ENCODE peak calls at places on chromosomes 7 and 10, in four cellular contexts. One of them, this sample, is unnamed.

GRCh38 chr10:103942866-103943265 is 24.1 kb upstream of the SLK start:
- DNase-seq in lower leg skin: no peak
- DNase-seq in left ventricle myocardium inferior: no peak
- DNase-seq in mammary epithelial cell: no peak
- DNase-seq in this sample: no peak

GRCh38 chr7:151775547-151776443 is 101.1 kb downstream of the PRKAG2 start:
- DNase-seq in lower leg skin: peak
- DNase-seq in left ventricle myocardium inferior: no peak
- DNase-seq in mammary epithelial cell: no peak
- DNase-seq in this sample: no peak

GRCh38 chr10:125153693-125154490 is 6.5 kb downstream of the CTBP2 start:
- DNase-seq in lower leg skin: no peak
- DNase-seq in left ventricle myocardium inferior: no peak
- DNase-seq in mammary epithelial cell: no peak
- DNase-seq in this sample: peak

GRCh38 chr7:151123485-151124204 is 37.4 kb downstream of the AGAP3 start:
- DNase-seq in lower leg skin: peak
- DNase-seq in left ventricle myocardium inferior: peak
- DNase-seq in mammary epithelial cell: peak
- DNase-seq in this sample: peak

GRCh38 chr7:102284399-102284798 is 2.3 kb upstream of the SH2B2 start:
- DNase-seq in lower leg skin: no peak
- DNase-seq in left ventricle myocardium inferior: no peak
- DNase-seq in mammary epithelial cell: no peak
- DNase-seq in this sample: no peak

GRCh38 chr7:140684066-140684950 is 11.6 kb downstream of the ADCK2 start:
- DNase-seq in lower leg skin: peak
- DNase-seq in left ventricle myocardium inferior: no peak
- DNase-seq in mammary epithelial cell: no peak
- DNase-seq in this sample: no peak

GRCh38 chr10:114995468-114995867 is 57.5 kb downstream of the TRUB1 start:
- DNase-seq in lower leg skin: no peak
- DNase-seq in left ventricle myocardium inferior: no peak
- DNase-seq in mammary epithelial cell: no peak
- DNase-seq in this sample: peak

GRCh38 chr10:120897343-120897742 is 46.2 kb downstream of the WDR11 start:
- DNase-seq in lower leg skin: no peak
- DNase-seq in left ventricle myocardium inferior: no peak
- DNase-seq in mammary epithelial cell: peak
- DNase-seq in this sample: no peak

GRCh38 chr7:40884226-40884625 is 749.4 kb downstream of the SUGCT start:
- DNase-seq in lower leg skin: no peak
- DNase-seq in left ventricle myocardium inferior: no peak
- DNase-seq in mammary epithelial cell: no peak
- DNase-seq in this sample: no peak

GRCh38 chr10:71989658-71990454 is 25.7 kb downstream of the CHST3 start:
- DNase-seq in lower leg skin: no peak
- DNase-seq in left ventricle myocardium inferior: no peak
- DNase-seq in mammary epithelial cell: no peak
- DNase-seq in this sample: no peak

GRCh38 chr10:29039659-29040309 is 249.1 kb upstream of the LYZL1 start:
- DNase-seq in lower leg skin: no peak
- DNase-seq in left ventricle myocardium inferior: no peak
- DNase-seq in mammary epithelial cell: peak
- DNase-seq in this sample: peak

GRCh38 chr10:130936844-130937243 is 374.7 kb downstream of the TCERG1L start:
- DNase-seq in lower leg skin: no peak
- DNase-seq in left ventricle myocardium inferior: no peak
- DNase-seq in mammary epithelial cell: no peak
- DNase-seq in this sample: no peak

GRCh38 chr7:81659697-81660395 is 110.0 kb downstream of the HGF start:
- DNase-seq in lower leg skin: no peak
- DNase-seq in left ventricle myocardium inferior: no peak
- DNase-seq in mammary epithelial cell: no peak
- DNase-seq in this sample: no peak

GRCh38 chr10:118204292-118204943 is 137.7 kb downstream of the FAM204A start:
- DNase-seq in lower leg skin: no peak
- DNase-seq in left ventricle myocardium inferior: no peak
- DNase-seq in mammary epithelial cell: no peak
- DNase-seq in this sample: no peak

GRCh38 chr7:159191236-159191635 is 46.6 kb upstream of the VIPR2 start:
- DNase-seq in lower leg skin: peak
- DNase-seq in left ventricle myocardium inferior: no peak
- DNase-seq in mammary epithelial cell: no peak
- DNase-seq in this sample: no peak

GRCh38 chr7:137771679-137772078 is 75.1 kb downstream of the DGKI start:
- DNase-seq in lower leg skin: no peak
- DNase-seq in left ventricle myocardium inferior: no peak
- DNase-seq in mammary epithelial cell: peak
- DNase-seq in this sample: peak

GRCh38 chr10:129501652-129502436 is 34.8 kb downstream of the MGMT start:
- DNase-seq in lower leg skin: no peak
- DNase-seq in left ventricle myocardium inferior: no peak
- DNase-seq in mammary epithelial cell: no peak
- DNase-seq in this sample: no peak

GRCh38 chr7:47557986-47558670 is 23.8 kb downstream of the TNS3 start:
- DNase-seq in lower leg skin: no peak
- DNase-seq in left ventricle myocardium inferior: no peak
- DNase-seq in mammary epithelial cell: peak
- DNase-seq in this sample: no peak

GRCh38 chr10:46306550-46307184 is 19.9 kb downstream of the ANTXRL start:
- DNase-seq in lower leg skin: peak
- DNase-seq in left ventricle myocardium inferior: no peak
- DNase-seq in mammary epithelial cell: no peak
- DNase-seq in this sample: no peak

GRCh38 chr7:7103343-7104313 is 78.7 kb upstream of the C1GALT1 start:
- DNase-seq in lower leg skin: no peak
- DNase-seq in left ventricle myocardium inferior: no peak
- DNase-seq in mammary epithelial cell: peak
- DNase-seq in this sample: peak

DNA sequence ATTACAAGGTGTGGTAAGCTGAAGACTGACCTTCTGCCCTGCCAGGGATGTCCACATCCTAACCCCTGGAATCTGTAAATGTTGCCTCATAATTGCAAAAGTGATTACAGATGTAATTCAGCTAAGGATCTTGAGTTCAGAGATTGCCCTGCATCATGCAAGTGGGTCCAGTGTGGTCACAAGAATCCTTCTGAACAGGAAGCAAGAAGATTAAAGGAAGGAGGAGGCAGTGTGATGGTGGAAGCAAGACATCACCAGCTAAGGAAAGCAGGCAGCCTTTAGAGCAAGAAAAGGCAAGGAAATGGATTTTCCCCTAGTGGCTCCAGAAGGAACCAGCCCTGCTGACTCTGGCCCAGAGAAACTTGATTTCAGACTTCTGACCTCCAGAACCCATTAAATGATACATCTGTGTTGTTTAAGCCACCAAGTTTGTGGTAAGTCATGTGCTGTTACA is 78.1 kb downstream of the USP6NL start:
- DNase-seq in lower leg skin: no peak
- DNase-seq in left ventricle myocardium inferior: no peak
- DNase-seq in mammary epithelial cell: peak
- DNase-seq in this sample: peak
- TF ChIP-seq CTCF in lower leg skin: no peak
- TF ChIP-seq CTCF in left ventricle myocardium inferior: peak
- TF ChIP-seq CTCF in mammary epithelial cell: peak
- TF ChIP-seq CTCF in this sample: peak

DNA sequence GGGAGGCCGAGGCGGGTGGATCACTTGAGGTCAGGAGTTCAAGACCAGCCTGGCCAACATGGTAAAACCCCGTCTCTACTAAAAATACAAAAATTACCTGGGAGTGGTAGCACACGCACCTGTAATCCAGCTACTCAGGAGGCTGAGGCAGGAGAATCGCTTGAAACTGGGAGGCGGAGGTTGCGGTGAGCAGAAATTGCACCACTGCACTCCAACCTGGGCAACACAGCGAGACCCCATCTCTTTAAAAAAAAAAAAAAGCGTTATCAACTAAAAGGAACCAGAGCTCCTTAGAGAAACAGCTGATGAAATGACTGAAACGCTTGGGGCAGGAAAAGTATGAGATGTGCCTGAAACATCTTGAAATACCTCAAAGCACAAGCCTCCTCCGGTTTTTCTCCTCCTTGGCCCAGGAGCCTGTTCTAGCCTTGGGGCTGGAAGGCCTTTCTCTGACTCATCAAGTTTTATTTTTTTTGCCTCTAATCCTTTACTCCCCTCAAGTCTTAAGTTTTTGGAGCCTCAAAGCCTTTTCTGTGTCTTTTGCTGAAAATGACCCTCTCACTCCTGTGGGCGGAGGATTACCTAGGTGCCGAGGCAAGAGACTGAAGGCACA is 2.6 kb upstream of the METTL27 start:
- DNase-seq in lower leg skin: no peak
- DNase-seq in left ventricle myocardium inferior: no peak
- DNase-seq in mammary epithelial cell: peak
- DNase-seq in this sample: peak
- H3K4me3 ChIP-seq in lower leg skin: no peak
- H3K4me3 ChIP-seq in left ventricle myocardium inferior: no peak
- H3K4me3 ChIP-seq in mammary epithelial cell: no peak
- H3K4me3 ChIP-seq in this sample: no peak

GRCh38 chr10:6143128-6143527 is 54.3 kb downstream of the RBM17 start:
- DNase-seq in lower leg skin: no peak
- DNase-seq in left ventricle myocardium inferior: no peak
- DNase-seq in mammary epithelial cell: no peak
- DNase-seq in this sample: no peak

GRCh38 chr10:6145979-6146432 is 56.7 kb upstream of the PFKFB3 start:
- DNase-seq in lower leg skin: no peak
- DNase-seq in left ventricle myocardium inferior: no peak
- DNase-seq in mammary epithelial cell: no peak
- DNase-seq in this sample: no peak

GRCh38 chr10:6145414-6145978 is 56.7 kb downstream of the RBM17 start:
- DNase-seq in lower leg skin: no peak
- DNase-seq in left ventricle myocardium inferior: no peak
- DNase-seq in mammary epithelial cell: no peak
- DNase-seq in this sample: no peak

GRCh38 chr10:6146921-6147320 is 55.8 kb upstream of the PFKFB3 start:
- DNase-seq in lower leg skin: no peak
- DNase-seq in left ventricle myocardium inferior: no peak
- DNase-seq in mammary epithelial cell: no peak
- DNase-seq in this sample: no peak

GRCh38 chr10:6144609-6145413 is 56.0 kb downstream of the RBM17 start:
- DNase-seq in lower leg skin: peak
- DNase-seq in left ventricle myocardium inferior: peak
- DNase-seq in mammary epithelial cell: peak
- DNase-seq in this sample: peak
- TF ChIP-seq CTCF in lower leg skin: no peak
- TF ChIP-seq CTCF in left ventricle myocardium inferior: no peak
- TF ChIP-seq CTCF in mammary epithelial cell: no peak
- TF ChIP-seq CTCF in this sample: no peak

DNA sequence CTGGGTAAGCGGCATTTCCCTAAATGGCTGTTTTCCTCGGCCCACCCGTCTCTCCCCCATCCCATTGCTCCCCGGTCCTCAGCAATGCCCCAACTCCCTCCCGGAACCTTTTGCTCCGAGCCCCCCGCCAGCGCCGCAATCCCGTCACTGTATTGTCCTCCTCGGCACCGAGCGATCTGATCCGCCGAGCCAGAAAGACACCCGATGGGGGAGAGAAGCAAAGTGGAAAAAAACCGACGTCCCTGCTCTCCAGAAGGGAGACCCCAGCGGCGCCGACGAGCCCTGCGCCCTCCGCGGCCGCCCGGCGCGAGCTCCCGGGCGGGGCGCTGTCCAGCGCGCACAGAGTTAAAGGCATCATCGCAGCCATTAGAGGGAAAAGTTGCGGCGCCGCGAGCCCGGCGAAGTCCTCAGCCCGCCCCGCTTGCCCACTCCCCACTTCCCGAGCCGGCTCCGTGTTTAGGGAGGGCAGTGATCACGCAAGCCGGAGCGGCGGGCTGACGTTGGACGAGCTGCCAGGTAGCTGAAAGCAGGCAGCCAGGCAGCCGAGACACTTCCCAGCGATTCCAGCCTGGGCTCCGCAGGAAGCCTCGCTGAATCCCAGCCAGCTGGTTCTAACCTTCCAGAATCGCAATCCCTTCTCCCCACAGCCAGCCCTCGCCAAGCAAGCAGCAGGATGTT is at the start of gene VSTM2A:
- DNase-seq in lower leg skin: no peak
- DNase-seq in left ventricle myocardium inferior: no peak
- DNase-seq in mammary epithelial cell: peak
- DNase-seq in this sample: no peak
- H3K4me3 ChIP-seq in lower leg skin: no peak
- H3K4me3 ChIP-seq in left ventricle myocardium inferior: peak
- H3K4me3 ChIP-seq in mammary epithelial cell: no peak
- H3K4me3 ChIP-seq in this sample: no peak

GRCh38 chr10:26550774-26551526 is 112.8 kb downstream of the APBB1IP start:
- DNase-seq in lower leg skin: peak
- DNase-seq in left ventricle myocardium inferior: no peak
- DNase-seq in mammary epithelial cell: peak
- DNase-seq in this sample: no peak
- TF ChIP-seq CTCF in lower leg skin: no peak
- TF ChIP-seq CTCF in left ventricle myocardium inferior: no peak
- TF ChIP-seq CTCF in mammary epithelial cell: no peak
- TF ChIP-seq CTCF in this sample: no peak